ENCODE peak calls at places on chromosomes 11 and 22, in five cellular contexts. One of them, this sample, is unnamed.

GRCh38 chr11:67561971-67562560 is 21.5 kb upstream of the GSTP1 start:
- DNase-seq in GM04504: no peak
- DNase-seq in EL: no peak
- DNase-seq in activated gamma-delta T cell treated with Interleukin-2 at 50 U/mL for 16 hours: no peak
- DNase-seq in HT-29: no peak
- DNase-seq in this sample: no peak

GRCh38 chr22:30249049-30250038 is 2.8 kb upstream of the LIF start:
- DNase-seq in HT-29: peak
- DNase-seq in EL: peak
- DNase-seq in activated gamma-delta T cell treated with Interleukin-2 at 50 U/mL for 16 hours: no peak
- DNase-seq in GM04504: no peak
- DNase-seq in this sample: no peak

GRCh38 chr11:17024924-17025323 is 10.7 kb upstream of the PLEKHA7 start:
- DNase-seq in GM04504: no peak
- DNase-seq in activated gamma-delta T cell treated with Interleukin-2 at 50 U/mL for 16 hours: no peak
- DNase-seq in EL: no peak
- DNase-seq in HT-29: no peak
- DNase-seq in this sample: no peak

GRCh38 chr11:64809781-64810241 is 540 bp downstream of the MEN1 start:
- DNase-seq in activated gamma-delta T cell treated with Interleukin-2 at 50 U/mL for 16 hours: no peak
- DNase-seq in HT-29: peak
- DNase-seq in EL: no peak
- DNase-seq in GM04504: no peak
- DNase-seq in this sample: no peak

GRCh38 chr22:42296883-42297282 is 26.4 kb upstream of the TCF20 start:
- DNase-seq in activated gamma-delta T cell treated with Interleukin-2 at 50 U/mL for 16 hours: no peak
- DNase-seq in HT-29: no peak
- DNase-seq in EL: no peak
- DNase-seq in GM04504: no peak
- DNase-seq in this sample: no peak

GRCh38 chr11:35236667-35237003 is 97.7 kb downstream of the CD44 start:
- DNase-seq in activated gamma-delta T cell treated with Interleukin-2 at 50 U/mL for 16 hours: no peak
- DNase-seq in GM04504: no peak
- DNase-seq in EL: peak
- DNase-seq in HT-29: no peak
- DNase-seq in this sample: no peak

GRCh38 chr11:44711772-44712608 is 14.8 kb upstream of the TSPAN18 start:
- DNase-seq in GM04504: no peak
- DNase-seq in HT-29: no peak
- DNase-seq in activated gamma-delta T cell treated with Interleukin-2 at 50 U/mL for 16 hours: no peak
- DNase-seq in EL: no peak
- DNase-seq in this sample: no peak

GRCh38 chr11:75351541-75352416 is at the start of gene ARRB1:
- DNase-seq in EL: no peak
- DNase-seq in GM04504: no peak
- DNase-seq in activated gamma-delta T cell treated with Interleukin-2 at 50 U/mL for 16 hours: peak
- DNase-seq in HT-29: peak
- DNase-seq in this sample: peak

GRCh38 chr11:27916541-27917100 is 191.3 kb downstream of the KIF18A start:
- DNase-seq in HT-29: no peak
- DNase-seq in GM04504: no peak
- DNase-seq in activated gamma-delta T cell treated with Interleukin-2 at 50 U/mL for 16 hours: no peak
- DNase-seq in EL: no peak
- DNase-seq in this sample: no peak

GRCh38 chr11:60367009-60367408 is 11.3 kb upstream of the MS4A7 start:
- DNase-seq in HT-29: no peak
- DNase-seq in activated gamma-delta T cell treated with Interleukin-2 at 50 U/mL for 16 hours: no peak
- DNase-seq in GM04504: no peak
- DNase-seq in EL: no peak
- DNase-seq in this sample: no peak

GRCh38 chr11:62502030-62502730 is 44.4 kb downstream of the AHNAK start:
- DNase-seq in activated gamma-delta T cell treated with Interleukin-2 at 50 U/mL for 16 hours: no peak
- DNase-seq in HT-29: no peak
- DNase-seq in EL: no peak
- DNase-seq in GM04504: no peak
- DNase-seq in this sample: no peak

GRCh38 chr22:40487663-40488249 is 117.4 kb downstream of the SGSM3 start:
- DNase-seq in HT-29: peak
- DNase-seq in GM04504: no peak
- DNase-seq in activated gamma-delta T cell treated with Interleukin-2 at 50 U/mL for 16 hours: peak
- DNase-seq in EL: peak
- DNase-seq in this sample: no peak

GRCh38 chr11:14144905-14145304 is 182.4 kb downstream of the SPON1 start:
- DNase-seq in EL: no peak
- DNase-seq in activated gamma-delta T cell treated with Interleukin-2 at 50 U/mL for 16 hours: no peak
- DNase-seq in GM04504: no peak
- DNase-seq in HT-29: no peak
- DNase-seq in this sample: no peak

GRCh38 chr11:12411806-12412727 is 34.7 kb downstream of the PARVA start:
- DNase-seq in EL: peak
- DNase-seq in HT-29: peak
- DNase-seq in GM04504: peak
- DNase-seq in activated gamma-delta T cell treated with Interleukin-2 at 50 U/mL for 16 hours: no peak
- DNase-seq in this sample: no peak

This sample was measured in CD8-positive, alpha-beta T cell.